ENCODE peak calls at places on chromosomes 3 and 15, in seven cellular contexts. One of them, this sample, is unnamed.

GRCh38 chr3:136595862-136596697 is 156.1 kb downstream of the STAG1 start:
- DNase-seq in activated CD8-positive, alpha-beta memory T cell treated with anti-CD3 and anti-CD28 coated beads, Interleukin-2, amount 50 U/mL, for 4 hours: no peak
- DNase-seq in fibroblast of gingiva: no peak
- DNase-seq in lung microvascular endothelial cell: no peak
- DNase-seq in ELF-1: no peak
- DNase-seq in HTR-8/SVneo: no peak
- DNase-seq in EL: no peak
- DNase-seq in this sample: no peak

GRCh38 chr3:147360936-147361670 is 45.2 kb downstream of the ZIC4 start:
- DNase-seq in fibroblast of gingiva: no peak
- DNase-seq in lung microvascular endothelial cell: peak
- DNase-seq in ELF-1: peak
- DNase-seq in EL: peak
- DNase-seq in HTR-8/SVneo: no peak
- DNase-seq in activated CD8-positive, alpha-beta memory T cell treated with anti-CD3 and anti-CD28 coated beads, Interleukin-2, amount 50 U/mL, for 4 hours: no peak
- DNase-seq in this sample: no peak

GRCh38 chr15:41487802-41488201 is 5.9 kb upstream of the ITPKA start:
- DNase-seq in activated CD8-positive, alpha-beta memory T cell treated with anti-CD3 and anti-CD28 coated beads, Interleukin-2, amount 50 U/mL, for 4 hours: no peak
- DNase-seq in EL: no peak
- DNase-seq in lung microvascular endothelial cell: no peak
- DNase-seq in fibroblast of gingiva: no peak
- DNase-seq in HTR-8/SVneo: no peak
- DNase-seq in ELF-1: no peak
- DNase-seq in this sample: peak

GRCh38 chr3:123733805-123734526 is 149.1 kb upstream of the HACD2 start:
- DNase-seq in HTR-8/SVneo: peak
- DNase-seq in activated CD8-positive, alpha-beta memory T cell treated with anti-CD3 and anti-CD28 coated beads, Interleukin-2, amount 50 U/mL, for 4 hours: no peak
- DNase-seq in EL: peak
- DNase-seq in fibroblast of gingiva: peak
- DNase-seq in lung microvascular endothelial cell: no peak
- DNase-seq in ELF-1: no peak
- DNase-seq in this sample: no peak

GRCh38 chr15:70323111-70323851 is 225.6 kb upstream of the TLE3 start:
- DNase-seq in ELF-1: peak
- DNase-seq in HTR-8/SVneo: no peak
- DNase-seq in activated CD8-positive, alpha-beta memory T cell treated with anti-CD3 and anti-CD28 coated beads, Interleukin-2, amount 50 U/mL, for 4 hours: no peak
- DNase-seq in lung microvascular endothelial cell: no peak
- DNase-seq in fibroblast of gingiva: peak
- DNase-seq in EL: peak
- DNase-seq in this sample: no peak

GRCh38 chr15:47773163-47773562 is 55.9 kb downstream of the SEMA6D start:
- DNase-seq in activated CD8-positive, alpha-beta memory T cell treated with anti-CD3 and anti-CD28 coated beads, Interleukin-2, amount 50 U/mL, for 4 hours: no peak
- DNase-seq in fibroblast of gingiva: no peak
- DNase-seq in lung microvascular endothelial cell: no peak
- DNase-seq in HTR-8/SVneo: no peak
- DNase-seq in EL: no peak
- DNase-seq in ELF-1: no peak
- DNase-seq in this sample: no peak

GRCh38 chr3:163476179-163476578 is 1602.1 kb downstream of the SI start:
- DNase-seq in ELF-1: no peak
- DNase-seq in fibroblast of gingiva: no peak
- DNase-seq in HTR-8/SVneo: no peak
- DNase-seq in lung microvascular endothelial cell: no peak
- DNase-seq in activated CD8-positive, alpha-beta memory T cell treated with anti-CD3 and anti-CD28 coated beads, Interleukin-2, amount 50 U/mL, for 4 hours: no peak
- DNase-seq in EL: no peak
- DNase-seq in this sample: no peak

GRCh38 chr15:82568986-82569385 is 28.7 kb upstream of the RPS17 start:
- DNase-seq in activated CD8-positive, alpha-beta memory T cell treated with anti-CD3 and anti-CD28 coated beads, Interleukin-2, amount 50 U/mL, for 4 hours: no peak
- DNase-seq in fibroblast of gingiva: no peak
- DNase-seq in ELF-1: no peak
- DNase-seq in lung microvascular endothelial cell: no peak
- DNase-seq in EL: no peak
- DNase-seq in HTR-8/SVneo: no peak
- DNase-seq in this sample: no peak

This sample was measured in dermis microvascular lymphatic vessel endothelial cell.